ENCODE peak calls at places on chromosomes 6 and 20, in five cellular contexts. S, Z, N, P and B are unnamed samples.

GRCh38 chr6:135305684-135306083 is 124.6 kb downstream of the MYB start:
- DNase-seq in P (no peak), N (no peak), S (no peak), Z (no peak), B (no peak)

GRCh38 chr20:20366551-20366895 is 1.4 kb upstream of the INSM1 start:
- DNase-seq in P (no peak), S (no peak), Z (no peak), N (no peak), B (no peak)

GRCh38 chr6:162964703-162965140 is 236.9 kb downstream of the PACRG start:
- DNase-seq in S (no peak), Z (no peak), N (peak), P (no peak), B (peak)

GRCh38 chr20:42093542-42094440 is 475.6 kb upstream of the CHD6 start:
- DNase-seq in S (no peak), N (no peak), Z (no peak), P (no peak), B (no peak)

GRCh38 chr20:25215521-25215920 is 20.0 kb downstream of the ENTPD6 start:
- DNase-seq in P (no peak), S (no peak), Z (no peak), N (no peak), B (no peak)

GRCh38 chr6:131116755-131117360 is 18.4 kb upstream of the AKAP7 start:
- DNase-seq in P (no peak), N (peak), S (peak), Z (no peak), B (no peak)

GRCh38 chr6:57432919-57433684 is 115.7 kb downstream of the PRIM2 start:
- DNase-seq in N (no peak), S (no peak), P (no peak), Z (no peak), B (no peak)

GRCh38 chr20:44897133-44897532 is 11.6 kb downstream of the YWHAB start:
- DNase-seq in P (no peak), S (no peak), N (peak), Z (no peak), B (no peak)

GRCh38 chr6:130843575-130844320 is 16.5 kb downstream of the SMLR1 start:
- DNase-seq in N (peak), S (peak), Z (no peak), P (no peak), B (no peak)

GRCh38 chr6:148528292-148528691 is 185.7 kb downstream of the SASH1 start:
- DNase-seq in N (no peak), Z (no peak), P (no peak), S (peak), B (no peak)

GRCh38 chr6:128826606-128827005 is 56.3 kb upstream of the LAMA2 start:
- DNase-seq in P (no peak), S (no peak), N (no peak), Z (no peak), B (no peak)

GRCh38 chr6:126300735-126301134 is 39.2 kb upstream of the CENPW start:
- DNase-seq in S (no peak), P (no peak), N (no peak), Z (no peak), B (no peak)

GRCh38 chr6:165223736-165224135 is 85.7 kb downstream of the C6orf118 start:
- DNase-seq in N (no peak), P (no peak), S (no peak), Z (no peak), B (no peak)

GRCh38 chr20:19737025-19737424 is 21.0 kb upstream of the RIN2 start:
- DNase-seq in S (no peak), Z (no peak), N (peak), P (no peak), B (no peak)

GRCh38 chr6:38169826-38170526 is 350.4 kb downstream of the ZFAND3 start:
- DNase-seq in N (no peak), Z (no peak), S (peak), P (no peak), B (no peak)

GRCh38 chr20:64077876-64078551 is 1.3 kb downstream of the RGS19 start:
- DNase-seq in N (no peak), P (peak), S (no peak), Z (no peak), B (no peak)

GRCh38 chr6:163416640-163417253 is 2.2 kb downstream of the QKI start:
- DNase-seq in N (peak), S (peak), P (no peak), Z (no peak), B (no peak)

GRCh38 chr6:166710084-166710483 is 83.0 kb upstream of the RPS6KA2 start:
- DNase-seq in S (no peak), N (no peak), Z (no peak), P (no peak), B (no peak)

GRCh38 chr6:93799226-93799625 is 379.9 kb upstream of the EPHA7 start:
- DNase-seq in S (no peak), N (no peak), P (no peak), Z (no peak), B (no peak)

GRCh38 chr6:167116109-167116837 is 6.6 kb upstream of the CCR6 start:
- DNase-seq in S (no peak), N (peak), P (no peak), Z (no peak), B (no peak)

GRCh38 chr6:143745160-143746133 is 67.7 kb downstream of the PHACTR2 start:
- DNase-seq in S (peak), N (peak), Z (peak), P (no peak), B (no peak)

GRCh38 chr6:123467437-123467836 is 169.3 kb downstream of the TRDN start:
- DNase-seq in P (no peak), S (no peak), Z (no peak), N (no peak), B (no peak)

GRCh38 chr6:108194503-108194902 is 28.7 kb downstream of the NR2E1 start:
- DNase-seq in P (no peak), N (no peak), S (no peak), Z (no peak), B (peak)

DNA sequence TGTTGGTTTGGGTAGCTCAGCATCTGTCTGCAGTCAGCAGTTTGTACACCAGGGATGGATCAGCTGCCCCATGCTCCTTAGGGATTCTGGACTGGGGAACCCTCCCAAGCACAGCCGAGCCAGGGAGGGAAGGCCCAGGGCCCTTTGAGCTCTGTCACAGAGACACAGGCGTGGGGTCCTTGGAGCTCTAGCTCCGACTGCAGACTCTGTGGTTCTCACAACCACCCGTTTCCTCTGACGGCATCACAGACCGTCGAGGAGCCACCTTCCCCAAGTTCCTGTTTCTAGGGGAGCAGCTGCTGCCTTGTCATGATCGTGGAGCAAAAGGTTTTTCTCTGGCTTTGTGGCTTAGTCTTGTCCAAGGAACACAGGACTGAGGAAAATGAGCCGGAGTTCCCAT is at the start of gene SLA2:
- DNase-seq in N (no peak), P (peak), S (no peak), Z (no peak), B (no peak)
- TF ChIP-seq CTCF in N (no peak), P (no peak), S (no peak), Z (no peak), B (no peak)

GRCh38 chr6:36978687-36979086 is 7.3 kb downstream of the MTCH1 start:
- DNase-seq in Z (no peak), N (no peak), P (no peak), S (no peak), B (no peak)

GRCh38 chr6:36983538-36983937 is 2.5 kb downstream of the MTCH1 start:
- DNase-seq in Z (no peak), N (no peak), S (no peak), P (no peak), B (no peak)

GRCh38 chr6:36979343-36979742 is 6.7 kb downstream of the MTCH1 start:
- DNase-seq in N (no peak), P (no peak), S (no peak), Z (no peak), B (no peak)

GRCh38 chr6:36980129-36980528 is 5.9 kb downstream of the MTCH1 start:
- DNase-seq in Z (no peak), P (no peak), S (no peak), N (no peak), B (no peak)

DNA sequence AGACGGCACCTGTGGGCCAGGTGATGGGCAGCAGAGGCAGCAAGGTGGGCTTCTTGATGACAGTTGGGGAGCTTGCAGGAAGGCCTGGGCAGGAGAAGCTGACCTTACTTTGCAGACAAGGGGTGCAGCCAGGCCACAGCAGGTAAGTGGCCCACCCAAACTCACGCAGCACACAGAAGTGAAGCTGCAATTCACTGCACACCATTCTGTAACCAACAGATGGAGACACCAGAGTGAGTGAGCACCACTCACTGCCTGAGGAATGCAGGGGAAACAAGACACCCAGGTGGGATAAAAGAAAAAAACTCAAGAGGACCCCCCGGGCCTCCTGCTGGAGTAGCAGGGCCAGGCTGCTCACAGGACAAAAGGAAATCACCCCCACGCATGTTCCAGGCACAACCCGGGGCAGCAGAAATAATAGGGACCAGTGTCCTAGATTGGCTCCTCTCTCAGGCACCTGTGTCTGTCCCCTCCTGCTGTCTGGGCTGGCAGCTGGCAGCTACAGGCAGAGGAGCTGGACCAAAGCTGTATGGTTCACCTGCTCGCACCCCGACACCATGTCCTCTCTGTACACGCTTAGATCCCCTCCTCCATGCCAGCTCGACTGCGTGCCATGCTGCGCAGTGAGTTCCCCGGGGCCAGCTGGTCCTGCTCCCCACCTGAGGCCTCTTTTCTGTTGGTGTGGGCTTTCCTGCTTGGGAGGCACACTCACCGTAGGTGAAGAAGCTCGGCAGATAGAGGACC is 4.9 kb downstream of the MTCH1 start:
- DNase-seq in Z (no peak), S (peak), P (no peak), N (no peak), B (no peak)
- TF ChIP-seq CTCF in Z (no peak), S (peak), P (no peak), N (no peak), B (no peak)

DNA sequence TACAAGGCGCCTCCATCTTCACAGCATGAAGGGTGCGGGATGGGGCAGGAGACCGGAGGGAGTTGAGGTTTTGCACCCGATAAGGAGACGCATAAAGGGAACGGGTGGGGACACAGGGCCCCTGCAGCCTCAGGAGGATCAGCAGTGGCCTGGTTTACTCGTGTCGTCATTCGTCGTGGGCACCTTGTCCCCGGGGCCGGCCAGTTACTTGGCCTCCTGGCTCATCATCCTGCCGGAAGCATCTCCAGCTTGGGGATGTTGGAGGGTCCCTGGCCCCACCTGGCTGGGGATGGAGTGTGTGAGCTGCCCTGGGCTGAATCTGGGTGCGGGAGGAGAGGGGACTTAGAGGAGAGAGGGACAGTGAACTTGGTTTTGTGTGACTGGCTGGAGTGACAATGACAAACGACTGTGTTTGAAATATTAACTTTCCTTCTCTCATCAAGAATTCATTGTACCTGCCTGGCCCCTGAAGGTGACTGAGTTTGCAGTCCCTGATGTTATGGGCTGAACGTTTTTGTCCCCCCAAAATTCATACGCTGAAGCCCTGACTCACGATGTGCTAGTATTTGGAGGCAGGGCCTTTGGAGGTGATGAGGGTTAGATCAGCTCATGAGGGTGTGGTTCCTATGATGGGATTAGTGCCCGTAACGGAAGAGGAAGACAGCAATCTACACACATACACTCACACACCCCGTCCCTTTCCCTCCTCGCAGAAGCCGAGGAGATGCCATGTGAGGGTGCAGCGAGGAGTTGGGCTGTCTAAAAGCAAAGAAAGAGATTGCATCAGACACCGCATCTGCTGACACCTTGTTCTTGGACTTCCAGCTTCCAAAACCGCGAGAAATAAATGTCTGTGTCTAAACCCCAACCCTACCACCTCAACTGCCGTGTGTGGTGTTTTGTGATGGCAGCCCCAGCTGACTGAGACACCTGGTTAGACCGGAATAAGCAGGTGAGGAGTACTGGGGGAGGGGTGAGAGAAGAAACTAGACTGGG is 65.0 kb upstream of the MAP3K4 start:
- DNase-seq in P (no peak), Z (no peak), N (no peak), S (no peak), B (no peak)
- TF ChIP-seq CTCF in P (no peak), Z (no peak), N (no peak), S (no peak), B (no peak)

GRCh38 chr6:13848553-13849150 is 34.3 kb upstream of the MCUR1 start:
- DNase-seq in N (no peak), Z (no peak), S (no peak), P (no peak), B (peak)

GRCh38 chr6:13847651-13848050 is 33.3 kb upstream of the MCUR1 start:
- DNase-seq in N (no peak), Z (no peak), P (no peak), S (no peak), B (peak)

GRCh38 chr6:13851803-13852202 is 37.4 kb upstream of the MCUR1 start:
- DNase-seq in Z (no peak), P (no peak), N (no peak), S (no peak), B (no peak)

GRCh38 chr6:13846841-13847240 is 32.5 kb upstream of the MCUR1 start:
- DNase-seq in S (peak), P (no peak), N (no peak), Z (no peak), B (peak)
- TF ChIP-seq CTCF in S (peak), P (no peak), N (no peak), Z (no peak), B (peak)

GRCh38 chr20:38472513-38473352 is at the start of gene RALGAPB:
- DNase-seq in N (peak), S (peak), P (peak), Z (peak), B (peak)

GRCh38 chr20:38477747-38478146 is 5.1 kb downstream of the RALGAPB start:
- DNase-seq in N (no peak), Z (no peak), S (no peak), P (no peak), B (peak)

GRCh38 chr20:38471245-38471644 is 1.4 kb upstream of the RALGAPB start:
- DNase-seq in Z (peak), N (no peak), P (no peak), S (no peak), B (peak)

GRCh38 chr20:38471987-38472512 is 593 bp upstream of the RALGAPB start:
- DNase-seq in Z (no peak), N (no peak), P (no peak), S (no peak), B (peak)

GRCh38 chr20:38473353-38473795 is 731 bp downstream of the RALGAPB start:
- DNase-seq in Z (no peak), P (no peak), S (peak), N (no peak), B (no peak)
- TF ChIP-seq CTCF in Z (no peak), P (no peak), S (peak), N (no peak), B (no peak)

GRCh38 chr6:71855406-71855805 is 30.9 kb upstream of the RIMS1 start:
- DNase-seq in P (no peak), N (no peak), S (no peak), Z (no peak), B (no peak)
- TF ChIP-seq CTCF in P (no peak), N (no peak), S (peak), Z (no peak), B (no peak)

GRCh38 chr6:91337967-91338366 is 751.1 kb upstream of the MAP3K7 start:
- DNase-seq in P (no peak), Z (no peak), S (no peak), N (no peak), B (no peak)
- TF ChIP-seq CTCF in P (no peak), Z (peak), S (peak), N (peak), B (peak)

GRCh38 chr6:161204866-161205557 is 68.8 kb downstream of the AGPAT4 start:
- DNase-seq in P (no peak), S (no peak), N (no peak), Z (no peak), B (no peak)

GRCh38 chr6:161198781-161199505 is 74.9 kb downstream of the AGPAT4 start:
- DNase-seq in P (no peak), N (no peak), Z (no peak), S (no peak), B (no peak)

GRCh38 chr6:161199845-161200244 is 74.0 kb downstream of the AGPAT4 start:
- DNase-seq in P (no peak), N (no peak), S (no peak), Z (no peak), B (no peak)

GRCh38 chr6:161198176-161198575 is 75.7 kb downstream of the AGPAT4 start:
- DNase-seq in S (no peak), P (no peak), N (peak), Z (no peak), B (no peak)

GRCh38 chr6:161200610-161201201 is 73.2 kb downstream of the AGPAT4 start:
- DNase-seq in P (no peak), N (no peak), Z (no peak), S (no peak), B (no peak)
- TF ChIP-seq CTCF in P (no peak), N (no peak), Z (no peak), S (peak), B (peak)

GRCh38 chr6:74091133-74091793 is 395.3 kb downstream of the CD109 start:
- DNase-seq in Z (no peak), S (peak), N (peak), P (no peak), B (no peak)

GRCh38 chr6:74091794-74092157 is 395.8 kb downstream of the CD109 start:
- DNase-seq in Z (no peak), N (no peak), P (no peak), S (no peak), B (no peak)

GRCh38 chr6:74087898-74088297 is 391.9 kb downstream of the CD109 start:
- DNase-seq in Z (no peak), P (no peak), N (peak), S (no peak), B (no peak)
- TF ChIP-seq CTCF in Z (no peak), P (no peak), N (no peak), S (peak), B (peak)

DNA sequence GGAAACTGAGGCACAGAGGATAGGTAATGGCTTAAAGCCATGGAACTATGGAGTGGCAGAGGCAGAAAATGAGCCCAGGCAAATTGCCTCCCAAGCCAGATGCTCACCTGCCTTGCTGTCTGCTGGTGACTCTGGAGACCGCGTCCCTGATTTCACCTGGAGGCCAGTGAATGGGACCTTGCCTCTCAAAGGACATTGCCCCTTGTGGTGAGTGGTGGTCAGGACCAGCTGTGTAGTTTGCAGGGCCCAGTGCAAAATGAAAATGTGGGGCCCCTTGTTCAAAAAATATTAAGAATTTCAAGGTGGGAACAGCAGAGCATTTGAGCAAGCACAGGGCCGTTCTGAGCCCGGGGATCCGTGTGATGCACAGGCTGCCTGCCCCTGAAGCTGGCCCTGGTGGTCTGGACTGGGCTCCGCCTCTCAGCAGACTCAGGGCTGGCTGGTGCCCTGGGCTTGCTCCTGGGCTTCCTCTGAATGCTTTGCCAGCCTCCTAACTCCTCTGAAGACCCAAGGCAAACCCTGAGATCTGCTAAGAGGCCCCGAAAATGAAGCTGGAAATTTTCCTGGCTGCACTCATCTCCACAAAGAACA is 19.8 kb upstream of the KCNG1 start:
- DNase-seq in S (peak), P (peak), N (no peak), Z (no peak), B (no peak)
- TF ChIP-seq CTCF in S (peak), P (no peak), N (no peak), Z (peak), B (peak)